ENCODE peak calls at places on chromosomes 1 and 21, in eight cellular contexts. E is PC-3; V is hepatocyte; J is heart left ventricle; Q is SK-N-SH; U is CD8-positive, alpha-beta T cell; T is neural progenitor cell; F is kidney. O is an unnamed sample. For H3K4me1, the result is how much of the 10 kb centered on the place peaks cover.

GRCh38 chr1:240287722-240288121 is 196.0 kb downstream of the FMN2 start:
- DNase-seq in Q (no peak), T (no peak), U (no peak), E (no peak), F (no peak), J (no peak), V (no peak), O (no peak)

GRCh38 chr1:233183226-233184020 is 112.1 kb downstream of the PCNX2 start:
- DNase-seq in F (no peak), Q (no peak), T (peak), V (no peak), E (peak), U (no peak), J (no peak), O (no peak)

GRCh38 chr1:55446351-55446750 is 231.2 kb upstream of the USP24 start:
- DNase-seq in T (no peak), U (no peak), J (no peak), F (no peak), E (no peak), V (no peak), Q (no peak), O (no peak)

GRCh38 chr1:181134543-181135461 is 46.3 kb downstream of the IER5 start:
- DNase-seq in E (peak), F (peak), Q (peak), U (no peak), V (no peak), T (no peak), J (no peak), O (no peak)

GRCh38 chr21:32916522-32917099 is 109.1 kb upstream of the OLIG2 start:
- DNase-seq in E (peak), T (no peak), F (no peak), Q (peak), U (no peak), V (no peak), J (no peak), O (no peak)

GRCh38 chr1:21273743-21274142 is 16.5 kb downstream of the ECE1 start:
- DNase-seq in U (no peak), E (no peak), T (no peak), Q (no peak), J (no peak), F (no peak), V (no peak), O (no peak)

GRCh38 chr1:245654460-245655050 is 499.8 kb downstream of the KIF26B start:
- DNase-seq in J (no peak), V (peak), U (no peak), T (no peak), Q (no peak), E (no peak), F (no peak), O (no peak)

GRCh38 chr1:178310685-178311105 is 186.1 kb downstream of the CLEC20A start:
- DNase-seq in J (no peak), T (peak), E (peak), V (peak), F (no peak), Q (peak), U (no peak), O (no peak)

GRCh38 chr1:231778009-231778719 is 151.6 kb downstream of the DISC1 start:
- DNase-seq in Q (no peak), V (peak), J (peak), F (no peak), U (no peak), E (peak), T (no peak), O (peak)

GRCh38 chr1:64082459-64082858 is 121.0 kb upstream of the UBE2U start:
- DNase-seq in T (no peak), V (no peak), J (no peak), Q (no peak), F (no peak), U (no peak), E (no peak), O (no peak)

GRCh38 chr1:151553659-151554058 is 13.6 kb downstream of the TUFT1 start:
- DNase-seq in E (peak), T (no peak), J (no peak), F (no peak), U (no peak), V (no peak), Q (no peak), O (no peak)

GRCh38 chr1:6440198-6441126 is 15.9 kb downstream of the ESPN start:
- DNase-seq in Q (peak), J (no peak), F (peak), V (peak), T (peak), U (peak), E (peak), O (peak)

GRCh38 chr1:46569116-46569515 is 17.7 kb upstream of the KNCN start:
- DNase-seq in V (no peak), Q (no peak), T (no peak), U (no peak), F (no peak), J (no peak), E (no peak), O (no peak)

GRCh38 chr1:184557423-184558347 is 170.9 kb downstream of the C1orf21 start:
- DNase-seq in J (no peak), E (no peak), T (no peak), U (no peak), V (no peak), Q (no peak), F (no peak), O (no peak)

GRCh38 chr1:175520186-175520585 is 223.2 kb downstream of the TNR start:
- DNase-seq in T (no peak), E (peak), V (no peak), J (no peak), U (no peak), Q (no peak), F (no peak), O (no peak)

GRCh38 chr1:222739929-222740328 is 2.9 kb downstream of the FAM177B start:
- DNase-seq in V (no peak), J (no peak), F (no peak), E (no peak), T (no peak), U (no peak), Q (no peak), O (no peak)

GRCh38 chr1:166952002-166952746 is 23.2 kb downstream of the ILDR2 start:
- DNase-seq in F (no peak), E (peak), Q (no peak), T (peak), V (no peak), U (no peak), J (peak), O (no peak)

GRCh38 chr1:185400057-185400456 is 83.0 kb upstream of the IVNS1ABP start:
- DNase-seq in Q (no peak), E (peak), T (no peak), V (no peak), J (no peak), F (no peak), U (no peak), O (no peak)

GRCh38 chr21:26437326-26438009 is 135.6 kb downstream of the CYYR1 start:
- DNase-seq in E (no peak), F (no peak), J (no peak), V (no peak), Q (no peak), T (no peak), U (no peak), O (no peak)

GRCh38 chr1:89286549-89287181 is 14.0 kb upstream of the GBP5 start:
- DNase-seq in U (no peak), V (no peak), E (no peak), Q (no peak), F (no peak), J (no peak), T (no peak), O (no peak)

GRCh38 chr1:69915347-69915746 is 290.0 kb downstream of the LRRC40 start:
- DNase-seq in T (no peak), Q (no peak), F (no peak), E (no peak), U (no peak), J (no peak), V (no peak), O (no peak)

GRCh38 chr1:67689267-67690017 is 4.4 kb downstream of the GADD45A start:
- DNase-seq in T (no peak), V (no peak), E (no peak), J (no peak), U (no peak), F (no peak), Q (no peak), O (no peak)

GRCh38 chr1:89632213-89633102 is 462 bp upstream of the LRRC8C start:
- DNase-seq in U (peak), F (peak), E (peak), Q (peak), V (peak), J (peak), T (peak), O (peak)

GRCh38 chr1:145999321-146000024 is 3.1 kb upstream of the TXNIP start:
- DNase-seq in E (peak), Q (no peak), J (no peak), T (no peak), F (no peak), U (no peak), V (no peak), O (no peak)

GRCh38 chr1:68409426-68409825 is 40.3 kb downstream of the RPE65 start:
- DNase-seq in Q (no peak), T (no peak), U (no peak), E (no peak), F (no peak), J (no peak), V (no peak), O (no peak)

GRCh38 chr1:43472087-43472462 is 18.3 kb upstream of the HYI start:
- DNase-seq in V (no peak), E (no peak), T (no peak), Q (no peak), U (no peak), F (no peak), J (no peak), O (no peak)

GRCh38 chr1:46128336-46128735 is 4.1 kb downstream of the PIK3R3 start:
- DNase-seq in F (no peak), J (no peak), U (no peak), V (no peak), T (no peak), E (peak), Q (no peak), O (no peak)

GRCh38 chr1:166972193-166972592 is 3.1 kb downstream of the ILDR2 start:
- DNase-seq in U (no peak), J (no peak), V (no peak), F (no peak), E (no peak), Q (no peak), T (no peak), O (no peak)

GRCh38 chr1:107404756-107405155 is 263.9 kb downstream of the NTNG1 start:
- DNase-seq in J (no peak), Q (no peak), T (no peak), F (no peak), V (no peak), E (no peak), U (no peak), O (no peak)

GRCh38 chr1:166340709-166341108 is 173.9 kb upstream of the FAM78B start:
- DNase-seq in T (no peak), Q (no peak), U (no peak), E (no peak), V (no peak), F (no peak), J (no peak), O (no peak)

GRCh38 chr1:99565606-99566289 is 80.2 kb upstream of the PALMD start:
- DNase-seq in E (peak), V (no peak), Q (no peak), J (no peak), T (no peak), U (no peak), F (no peak), O (no peak)

GRCh38 chr1:155166373-155167165 is 6.5 kb downstream of the KRTCAP2 start:
- DNase-seq in T (peak), Q (peak), E (no peak), J (peak), V (no peak), F (peak), U (no peak), O (no peak)

GRCh38 chr1:1400576-1401456 is 1.7 kb upstream of the CCNL2 start:
- DNase-seq in F (no peak), U (no peak), J (no peak), V (peak), Q (no peak), T (no peak), E (no peak), O (no peak)

GRCh38 chr1:92538413-92539061 is 51.8 kb upstream of the GFI1 start:
- DNase-seq in E (peak), F (no peak), U (no peak), Q (no peak), T (no peak), V (no peak), J (no peak), O (no peak)

GRCh38 chr1:42282024-42282579 is 52.9 kb downstream of the FOXJ3 start:
- DNase-seq in U (no peak), Q (no peak), V (peak), F (no peak), J (no peak), T (no peak), E (no peak), O (no peak)

GRCh38 chr1:35264861-35265260 is 3.6 kb upstream of the ZMYM4 start:
- DNase-seq in E (peak), U (no peak), Q (no peak), J (no peak), V (no peak), T (no peak), F (no peak), O (peak)

GRCh38 chr1:24570265-24571125 is 14.6 kb downstream of the NCMAP start:
- DNase-seq in F (peak), E (no peak), U (no peak), J (no peak), V (no peak), Q (no peak), T (no peak), O (no peak)

GRCh38 chr1:46725736-46726108 is 6.8 kb upstream of the EFCAB14 start:
- DNase-seq in V (peak), T (no peak), U (no peak), Q (no peak), E (peak), J (no peak), F (no peak), O (no peak)

GRCh38 chr1:164602480-164603093 is 43.6 kb downstream of the PBX1 start:
- DNase-seq in E (peak), Q (no peak), F (peak), U (no peak), T (peak), V (peak), J (peak), O (peak)

GRCh38 chr1:172907834-172908326 is 142.9 kb downstream of the TNFSF18 start:
- DNase-seq in T (no peak), E (no peak), U (no peak), J (no peak), F (no peak), V (no peak), Q (no peak), O (no peak)
- H3K4me1 ChIP-seq in T (under half), E (half or more), U (under half), J (under half), F (under half), V (under half), Q (under half), O (under half)

GRCh38 chr1:101238041-101238515 is 1.3 kb downstream of the S1PR1 start:
- DNase-seq in V (no peak), Q (no peak), T (peak), U (no peak), E (no peak), J (no peak), F (no peak), O (no peak)

GRCh38 chr1:101238681-101239094 is 1.9 kb downstream of the S1PR1 start:
- DNase-seq in Q (peak), J (peak), U (peak), F (peak), E (peak), V (peak), T (peak), O (peak)

GRCh38 chr1:101236546-101237228 is at the start of gene S1PR1:
- DNase-seq in V (peak), T (peak), J (peak), Q (peak), F (peak), E (peak), U (peak), O (peak)

GRCh38 chr1:101235696-101236545 is 898 bp upstream of the S1PR1 start:
- DNase-seq in V (peak), Q (peak), U (no peak), F (peak), E (peak), T (peak), J (peak), O (peak)

GRCh38 chr1:101237229-101237837 is 514 bp downstream of the S1PR1 start:
- DNase-seq in U (no peak), J (no peak), V (no peak), Q (peak), T (peak), E (peak), F (no peak), O (no peak)
- TF ChIP-seq CTCF in U (no peak), J (no peak), V (peak), Q (peak), T (no peak), E (no peak), F (no peak), O (no peak)

GRCh38 chr1:108560430-108561144 is 687 bp downstream of the EEIG2 start:
- DNase-seq in V (peak), J (peak), T (peak), Q (peak), U (peak), E (peak), F (peak), O (peak)
- H3K27ac ChIP-seq in V (peak), J (peak), T (no peak), Q (peak), U (peak), E (no peak), F (peak), O (no peak)

DNA sequence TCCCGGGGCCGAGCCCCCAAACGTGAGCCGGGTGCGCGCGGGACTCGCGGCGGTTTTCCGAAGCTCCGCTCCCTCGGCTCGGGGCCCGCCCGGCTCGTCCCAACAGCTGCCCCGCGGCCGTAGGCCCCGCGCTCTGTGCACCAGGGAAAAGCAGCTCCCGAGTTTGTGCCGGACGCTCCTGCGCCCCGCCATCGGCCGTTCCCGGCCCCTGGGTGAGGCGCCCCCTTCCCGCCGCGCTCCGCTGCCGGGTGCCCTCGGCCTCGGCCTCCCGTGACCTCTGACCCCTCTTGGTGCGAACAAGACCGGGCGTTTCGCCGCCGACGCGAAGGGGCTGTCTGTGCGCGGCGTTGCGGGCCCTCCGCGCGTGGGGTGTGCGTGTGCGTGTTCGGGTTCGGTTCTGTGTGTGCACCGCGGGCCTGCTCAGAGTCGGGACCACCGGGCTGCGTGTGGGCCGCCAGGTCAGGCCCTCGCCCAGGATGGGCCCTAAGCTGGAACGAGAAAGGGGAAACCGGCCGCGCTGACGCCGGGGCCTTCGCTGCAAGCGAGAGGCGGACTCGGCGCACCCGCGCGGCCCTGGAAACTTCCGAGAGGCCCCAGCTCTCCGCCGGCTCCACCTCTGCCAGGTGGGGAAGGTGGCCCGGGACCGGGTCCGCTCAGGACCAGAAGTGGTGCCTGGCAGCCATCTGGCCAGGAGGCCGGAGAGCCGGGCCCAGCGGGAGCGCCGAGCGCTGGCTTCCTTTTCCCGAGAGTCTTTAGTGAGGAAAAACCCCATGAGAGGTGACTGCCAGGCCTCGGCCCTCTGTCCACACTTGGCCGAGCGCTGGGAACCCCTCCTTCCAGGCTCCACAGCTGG is 1.9 kb downstream of the PRDM16 start:
- DNase-seq in F (peak), Q (no peak), T (peak), U (no peak), V (peak), J (no peak), E (no peak), O (no peak)
- H3K4me1 ChIP-seq in F (under half), Q (under half), T (half or more), U (under half), V (under half), J (under half), E (under half), O (under half)

GRCh38 chr1:53475661-53476060 is 16.5 kb downstream of the DMRTB1 start:
- DNase-seq in E (no peak), F (no peak), U (no peak), J (no peak), Q (no peak), T (no peak), V (no peak), O (no peak)

GRCh38 chr1:53476579-53476978 is 17.4 kb downstream of the DMRTB1 start:
- DNase-seq in E (no peak), T (no peak), Q (no peak), J (no peak), U (no peak), V (no peak), F (no peak), O (no peak)

GRCh38 chr1:53470584-53470983 is 11.4 kb downstream of the DMRTB1 start:
- DNase-seq in F (peak), J (no peak), U (no peak), V (no peak), T (peak), E (no peak), Q (no peak), O (no peak)

GRCh38 chr1:53471000-53471399 is 11.8 kb downstream of the DMRTB1 start:
- DNase-seq in V (no peak), J (no peak), E (no peak), F (no peak), U (no peak), Q (no peak), T (no peak), O (no peak)

DNA sequence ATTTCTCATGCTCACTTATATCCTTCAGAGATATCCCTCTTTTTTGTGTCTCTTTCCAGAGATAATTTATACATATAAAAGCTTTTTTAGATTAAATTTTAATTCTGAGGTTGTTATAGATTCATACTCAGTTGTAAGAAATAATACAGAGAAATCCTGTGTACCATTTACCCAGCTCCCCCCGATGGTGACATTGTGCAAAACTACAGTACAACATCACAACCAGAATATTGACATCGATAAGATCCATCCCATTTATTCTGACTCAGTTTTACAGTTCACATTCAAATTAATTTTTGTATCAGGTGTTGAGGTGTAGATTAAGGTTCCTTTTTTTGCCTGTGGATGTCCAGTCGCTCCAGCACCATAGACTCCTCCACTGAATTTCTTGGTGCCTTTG is 14.3 kb downstream of the DMRTB1 start:
- DNase-seq in F (no peak), Q (no peak), V (no peak), J (no peak), U (no peak), T (no peak), E (peak), O (no peak)
- TF ChIP-seq CTCF in F (no peak), Q (peak), V (peak), J (no peak), U (peak), T (peak), E (peak), O (no peak)

GRCh38 chr1:25816112-25816718 is 3.5 kb upstream of the MTFR1L start:
- DNase-seq in Q (no peak), T (no peak), F (peak), U (no peak), V (no peak), E (no peak), J (no peak), O (no peak)

GRCh38 chr1:25820247-25821111 is 725 bp downstream of the MTFR1L start:
- DNase-seq in Q (peak), V (peak), E (peak), U (peak), J (peak), F (peak), T (peak), O (no peak)

GRCh38 chr1:25819496-25820246 is at the start of gene MTFR1L:
- DNase-seq in Q (peak), U (peak), J (peak), T (peak), V (peak), F (peak), E (peak), O (peak)

GRCh38 chr1:25817840-25818501 is 1.8 kb upstream of the MTFR1L start:
- DNase-seq in T (no peak), J (no peak), Q (peak), V (peak), E (peak), U (no peak), F (peak), O (no peak)

DNA sequence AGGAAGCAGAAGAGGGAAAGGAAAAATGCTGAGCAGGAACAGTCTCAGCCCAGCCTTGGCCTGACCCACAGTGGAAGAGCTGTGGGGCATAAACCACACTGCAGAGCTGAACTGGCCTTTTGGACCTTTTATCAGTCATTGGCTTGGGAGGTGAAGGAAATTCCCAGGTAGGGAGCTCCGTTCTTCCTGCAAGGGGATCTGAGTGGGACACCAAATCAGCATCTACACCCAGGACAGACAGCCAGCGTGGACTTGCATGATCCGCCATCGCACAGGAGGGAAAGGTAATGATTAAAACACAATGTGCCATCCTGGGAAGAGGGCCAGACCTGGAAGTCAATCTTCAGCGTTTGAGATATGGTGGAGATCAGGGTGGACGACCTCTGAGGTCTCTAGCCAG is 1.2 kb upstream of the MTFR1L start:
- DNase-seq in V (no peak), E (no peak), Q (no peak), F (peak), U (no peak), T (no peak), J (no peak), O (no peak)
- H3K27ac ChIP-seq in V (peak), E (no peak), Q (peak), F (no peak), U (no peak), T (no peak), J (no peak), O (peak)

O was measured in lung.